ENCODE peak calls at places on chromosome 20, in five cellular contexts. V is HTR-8/SVneo; J is T-helper 17 cell; R is stimulated activated CD4-positive, alpha-beta T cell treated with anti-CD3 and anti-CD28 coated beads, Interleukin-2, amount 100 ng/mL, for 48 hours; H is activated T-cell treated with anti-CD3 and anti-CD28 coated beads, Interleukin-2, amount 50 U/mL, for 1 hour. X is an unnamed sample.

GRCh38 chr20:59958626-59959025 is 403 bp downstream of the CDH26 start:
- DNase-seq in H (no peak), J (no peak), V (no peak), R (no peak), X (no peak)

GRCh38 chr20:22389836-22390542 is 194.4 kb downstream of the FOXA2 start:
- DNase-seq in V (no peak), H (no peak), R (no peak), J (no peak), X (no peak)

GRCh38 chr20:32831982-32832381 is 12.2 kb downstream of the MAPRE1 start:
- DNase-seq in V (no peak), H (no peak), J (no peak), R (no peak), X (no peak)

GRCh38 chr20:52103469-52103910 is 88.1 kb downstream of the ZFP64 start:
- DNase-seq in H (no peak), V (peak), R (no peak), J (no peak), X (peak)

GRCh38 chr20:24695529-24696225 is 226.2 kb downstream of the SYNDIG1 start:
- DNase-seq in H (no peak), J (no peak), V (no peak), R (no peak), X (no peak)

GRCh38 chr20:37980383-37980782 is 52.9 kb downstream of the TTI1 start:
- DNase-seq in H (no peak), J (no peak), V (no peak), R (no peak), X (no peak)

GRCh38 chr20:50844430-50845100 is 49.7 kb downstream of the BCAS4 start:
- DNase-seq in V (peak), H (peak), J (no peak), R (peak), X (no peak)

GRCh38 chr20:10660661-10661060 is 13.1 kb downstream of the JAG1 start:
- DNase-seq in H (no peak), J (no peak), R (no peak), V (no peak), X (no peak)

GRCh38 chr20:23180451-23180921 is 94.4 kb upstream of the CD93 start:
- DNase-seq in R (no peak), H (no peak), V (no peak), J (no peak), X (no peak)

GRCh38 chr20:50434653-50435396 is 75.4 kb upstream of the PTPN1 start:
- DNase-seq in H (no peak), V (peak), R (no peak), J (no peak), X (no peak)

X was measured in CD4-positive, CD25-positive, alpha-beta regulatory T cell.